ENCODE peak calls at places on chromosomes 2 and 18, in nine cellular contexts. One of them, this sample, is unnamed.

GRCh38 chr18:79396431-79397287 is 929 bp downstream of the NFATC1 start:
- DNase-seq in MM.1S: no peak
- DNase-seq in keratinocyte: no peak
- DNase-seq in Peyer's patch: peak; percentile 62
- DNase-seq in PC-9: no peak
- DNase-seq in heart left ventricle: peak; percentile 80
- DNase-seq in GM10248: peak; percentile 64
- DNase-seq in lung: peak; percentile 53
- DNase-seq in tibial artery: peak; percentile 82
- DNase-seq in this sample: peak; percentile 50

GRCh38 chr2:38546585-38546984 is 56.1 kb downstream of the HNRNPLL start:
- DNase-seq in MM.1S: no peak
- DNase-seq in keratinocyte: no peak
- DNase-seq in Peyer's patch: no peak
- DNase-seq in PC-9: no peak
- DNase-seq in heart left ventricle: no peak
- DNase-seq in GM10248: no peak
- DNase-seq in lung: no peak
- DNase-seq in tibial artery: no peak
- DNase-seq in this sample: no peak

GRCh38 chr2:121650554-121650930 is 1.3 kb upstream of the CLASP1 start:
- DNase-seq in MM.1S: peak; percentile 61
- DNase-seq in keratinocyte: no peak
- DNase-seq in Peyer's patch: no peak
- DNase-seq in PC-9: peak; percentile 2
- DNase-seq in heart left ventricle: no peak
- DNase-seq in GM10248: peak; percentile 20
- DNase-seq in lung: no peak
- DNase-seq in tibial artery: no peak
- DNase-seq in this sample: no peak

GRCh38 chr2:167188596-167188967 is 300.3 kb downstream of the XIRP2 start:
- DNase-seq in MM.1S: no peak
- DNase-seq in keratinocyte: no peak
- DNase-seq in Peyer's patch: no peak
- DNase-seq in PC-9: no peak
- DNase-seq in heart left ventricle: no peak
- DNase-seq in GM10248: no peak
- DNase-seq in lung: no peak
- DNase-seq in tibial artery: no peak
- DNase-seq in this sample: no peak

GRCh38 chr2:204860249-204860648 is 315.0 kb downstream of the PARD3B start:
- DNase-seq in MM.1S: no peak
- DNase-seq in keratinocyte: no peak
- DNase-seq in Peyer's patch: no peak
- DNase-seq in PC-9: no peak
- DNase-seq in heart left ventricle: no peak
- DNase-seq in GM10248: no peak
- DNase-seq in lung: no peak
- DNase-seq in tibial artery: no peak
- DNase-seq in this sample: no peak

GRCh38 chr18:58336605-58337004 is 292.3 kb downstream of the ALPK2 start:
- DNase-seq in MM.1S: no peak
- DNase-seq in keratinocyte: no peak
- DNase-seq in Peyer's patch: no peak
- DNase-seq in PC-9: no peak
- DNase-seq in heart left ventricle: no peak
- DNase-seq in GM10248: no peak
- DNase-seq in lung: no peak
- DNase-seq in tibial artery: no peak
- DNase-seq in this sample: no peak

GRCh38 chr2:41879367-41879871 is 168.4 kb upstream of the PKDCC start:
- DNase-seq in MM.1S: no peak
- DNase-seq in keratinocyte: no peak
- DNase-seq in Peyer's patch: no peak
- DNase-seq in PC-9: no peak
- DNase-seq in heart left ventricle: no peak
- DNase-seq in GM10248: no peak
- DNase-seq in lung: no peak
- DNase-seq in tibial artery: no peak
- DNase-seq in this sample: no peak

GRCh38 chr2:218959761-218960195 is 312 bp downstream of the CDK5R2 start:
- DNase-seq in MM.1S: no peak
- DNase-seq in keratinocyte: no peak
- DNase-seq in Peyer's patch: no peak
- DNase-seq in PC-9: no peak
- DNase-seq in heart left ventricle: no peak
- DNase-seq in GM10248: peak; percentile 32
- DNase-seq in lung: no peak
- DNase-seq in tibial artery: no peak
- DNase-seq in this sample: no peak

GRCh38 chr2:240911641-240912265 is 5.6 kb downstream of the CROCC2 start:
- DNase-seq in MM.1S: no peak
- DNase-seq in keratinocyte: no peak
- DNase-seq in Peyer's patch: no peak
- DNase-seq in PC-9: no peak
- DNase-seq in heart left ventricle: no peak
- DNase-seq in GM10248: no peak
- DNase-seq in lung: no peak
- DNase-seq in tibial artery: no peak
- DNase-seq in this sample: no peak

GRCh38 chr2:192148241-192148619 is 46.5 kb downstream of the TMEFF2 start:
- DNase-seq in MM.1S: no peak
- DNase-seq in keratinocyte: no peak
- DNase-seq in Peyer's patch: no peak
- DNase-seq in PC-9: no peak
- DNase-seq in heart left ventricle: no peak
- DNase-seq in GM10248: no peak
- DNase-seq in lung: no peak
- DNase-seq in tibial artery: no peak
- DNase-seq in this sample: no peak

GRCh38 chr18:10455726-10456453 is 1.5 kb downstream of the APCDD1 start:
- DNase-seq in MM.1S: no peak
- DNase-seq in keratinocyte: no peak
- DNase-seq in Peyer's patch: no peak
- DNase-seq in PC-9: no peak
- DNase-seq in heart left ventricle: no peak
- DNase-seq in GM10248: no peak
- DNase-seq in lung: no peak
- DNase-seq in tibial artery: no peak
- DNase-seq in this sample: no peak

GRCh38 chr2:226030369-226031077 is 631.0 kb downstream of the NYAP2 start:
- DNase-seq in MM.1S: peak; percentile 42
- DNase-seq in keratinocyte: no peak
- DNase-seq in Peyer's patch: no peak
- DNase-seq in PC-9: no peak
- DNase-seq in heart left ventricle: no peak
- DNase-seq in GM10248: peak; percentile 10
- DNase-seq in lung: no peak
- DNase-seq in tibial artery: no peak
- DNase-seq in this sample: no peak

GRCh38 chr2:174607989-174608865 is 10.6 kb upstream of the WIPF1 start:
- DNase-seq in MM.1S: peak; percentile 86
- DNase-seq in keratinocyte: no peak
- DNase-seq in Peyer's patch: no peak
- DNase-seq in PC-9: no peak
- DNase-seq in heart left ventricle: no peak
- DNase-seq in GM10248: peak; percentile 40
- DNase-seq in lung: no peak
- DNase-seq in tibial artery: no peak
- DNase-seq in this sample: no peak

GRCh38 chr2:235034270-235035135 is 82.7 kb downstream of the SH3BP4 start:
- DNase-seq in MM.1S: no peak
- DNase-seq in keratinocyte: no peak
- DNase-seq in Peyer's patch: no peak
- DNase-seq in PC-9: no peak
- DNase-seq in heart left ventricle: no peak
- DNase-seq in GM10248: no peak
- DNase-seq in lung: no peak
- DNase-seq in tibial artery: no peak
- DNase-seq in this sample: no peak

GRCh38 chr2:212384027-212384426 is 154.6 kb downstream of the ERBB4 start:
- DNase-seq in MM.1S: no peak
- DNase-seq in keratinocyte: no peak
- DNase-seq in Peyer's patch: no peak
- DNase-seq in PC-9: no peak
- DNase-seq in heart left ventricle: no peak
- DNase-seq in GM10248: no peak
- DNase-seq in lung: no peak
- DNase-seq in tibial artery: no peak
- DNase-seq in this sample: no peak

GRCh38 chr2:177169810-177170514 is 42.6 kb upstream of the HNRNPA3 start:
- DNase-seq in MM.1S: peak; percentile 90
- DNase-seq in keratinocyte: peak; percentile 95
- DNase-seq in Peyer's patch: no peak
- DNase-seq in PC-9: peak; percentile 92
- DNase-seq in heart left ventricle: no peak
- DNase-seq in GM10248: peak; percentile 47
- DNase-seq in lung: peak; percentile 75
- DNase-seq in tibial artery: no peak
- DNase-seq in this sample: peak; percentile 51

GRCh38 chr18:13323186-13323585 is 104.6 kb downstream of the LDLRAD4 start:
- DNase-seq in MM.1S: no peak
- DNase-seq in keratinocyte: no peak
- DNase-seq in Peyer's patch: no peak
- DNase-seq in PC-9: no peak
- DNase-seq in heart left ventricle: no peak
- DNase-seq in GM10248: no peak
- DNase-seq in lung: no peak
- DNase-seq in tibial artery: no peak
- DNase-seq in this sample: no peak

GRCh38 chr2:71462641-71463341 is 9.4 kb downstream of the DYSF start:
- DNase-seq in MM.1S: no peak
- DNase-seq in keratinocyte: no peak
- DNase-seq in Peyer's patch: peak; percentile 33
- DNase-seq in PC-9: no peak
- DNase-seq in heart left ventricle: no peak
- DNase-seq in GM10248: no peak
- DNase-seq in lung: no peak
- DNase-seq in tibial artery: no peak
- DNase-seq in this sample: no peak

GRCh38 chr18:54911551-54911950 is 47.7 kb downstream of the CCDC68 start:
- DNase-seq in MM.1S: no peak
- DNase-seq in keratinocyte: no peak
- DNase-seq in Peyer's patch: no peak
- DNase-seq in PC-9: no peak
- DNase-seq in heart left ventricle: no peak
- DNase-seq in GM10248: no peak
- DNase-seq in lung: no peak
- DNase-seq in tibial artery: no peak
- DNase-seq in this sample: no peak
- TF ChIP-seq CTCF in MM.1S: no peak
- TF ChIP-seq CTCF in keratinocyte: no peak
- TF ChIP-seq CTCF in Peyer's patch: no peak
- TF ChIP-seq CTCF in PC-9: no peak
- TF ChIP-seq CTCF in heart left ventricle: no peak
- TF ChIP-seq CTCF in GM10248: no peak
- TF ChIP-seq CTCF in lung: no peak
- TF ChIP-seq CTCF in tibial artery: no peak
- TF ChIP-seq CTCF in this sample: no peak

DNA sequence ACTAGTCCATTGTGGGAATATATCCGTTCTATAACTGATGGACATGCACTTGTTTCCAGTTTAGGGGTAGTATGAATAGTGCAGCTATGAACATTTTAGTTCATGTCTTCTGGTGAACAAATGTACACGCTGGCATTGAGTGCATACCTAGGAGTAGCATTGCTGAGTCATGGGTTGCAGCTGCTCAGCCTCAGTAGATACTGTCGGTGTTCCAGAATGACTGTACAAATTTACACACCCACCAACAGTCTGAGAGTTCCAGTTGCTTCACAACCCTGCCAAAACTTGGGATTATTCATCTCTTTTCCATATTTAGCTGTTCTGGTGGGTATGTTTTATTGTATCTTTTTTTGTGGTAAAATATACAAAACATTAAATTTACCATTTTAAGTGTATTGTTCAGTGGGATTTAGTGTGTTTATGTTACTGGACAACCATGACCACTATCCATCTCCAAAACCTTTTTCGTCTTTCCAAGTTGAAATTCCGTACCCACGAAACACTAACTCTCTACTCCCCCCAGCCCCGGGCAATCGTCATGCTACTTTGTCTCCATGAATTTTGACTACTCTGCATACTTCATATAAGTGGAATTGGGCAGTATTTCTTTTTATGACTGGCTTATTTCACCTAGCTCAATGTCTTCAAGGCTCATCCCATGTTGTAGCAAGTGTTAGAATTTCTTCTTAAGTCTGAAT is 281.0 kb downstream of the PRKCE start:
- DNase-seq in MM.1S: no peak
- DNase-seq in keratinocyte: peak; percentile 41
- DNase-seq in Peyer's patch: no peak
- DNase-seq in PC-9: no peak
- DNase-seq in heart left ventricle: no peak
- DNase-seq in GM10248: no peak
- DNase-seq in lung: no peak
- DNase-seq in tibial artery: no peak
- DNase-seq in this sample: no peak
- TF ChIP-seq CTCF in MM.1S: no peak
- TF ChIP-seq CTCF in keratinocyte: no peak
- TF ChIP-seq CTCF in Peyer's patch: no peak
- TF ChIP-seq CTCF in PC-9: no peak
- TF ChIP-seq CTCF in heart left ventricle: no peak
- TF ChIP-seq CTCF in GM10248: no peak
- TF ChIP-seq CTCF in lung: no peak
- TF ChIP-seq CTCF in tibial artery: no peak
- TF ChIP-seq CTCF in this sample: no peak

DNA sequence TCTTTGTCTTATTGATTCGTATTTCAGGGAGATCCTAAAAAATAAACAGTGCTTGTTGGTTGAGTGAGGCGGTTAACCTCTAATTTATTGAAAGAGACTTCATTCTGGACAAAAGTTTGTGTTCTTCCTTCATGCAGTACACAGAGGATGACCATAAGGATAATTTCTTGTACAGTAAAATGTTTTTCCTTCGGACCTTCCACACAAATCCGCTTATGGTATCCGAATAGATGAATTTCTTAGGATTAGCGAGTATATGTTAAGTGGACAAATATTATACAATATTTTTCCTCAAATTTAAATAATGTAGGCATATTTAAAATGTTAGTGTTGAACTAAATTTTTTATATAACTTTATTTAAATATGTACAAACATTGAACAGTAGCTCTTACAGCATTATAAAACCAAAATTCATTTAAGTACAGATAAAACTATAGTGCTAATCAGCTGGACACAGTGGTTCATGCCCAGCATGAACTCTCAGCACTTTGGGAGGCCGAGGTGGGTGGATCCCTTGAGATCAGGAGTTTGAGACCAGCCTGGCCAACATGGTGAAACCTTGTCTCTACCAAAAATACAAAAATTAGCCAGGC is 84.4 kb downstream of the LPIN1 start:
- DNase-seq in MM.1S: no peak
- DNase-seq in keratinocyte: no peak
- DNase-seq in Peyer's patch: no peak
- DNase-seq in PC-9: no peak
- DNase-seq in heart left ventricle: no peak
- DNase-seq in GM10248: no peak
- DNase-seq in lung: no peak
- DNase-seq in tibial artery: no peak
- DNase-seq in this sample: no peak
- TF ChIP-seq CTCF in MM.1S: no peak
- TF ChIP-seq CTCF in keratinocyte: no peak
- TF ChIP-seq CTCF in Peyer's patch: no peak
- TF ChIP-seq CTCF in PC-9: no peak
- TF ChIP-seq CTCF in heart left ventricle: no peak
- TF ChIP-seq CTCF in GM10248: no peak
- TF ChIP-seq CTCF in lung: no peak
- TF ChIP-seq CTCF in tibial artery: no peak
- TF ChIP-seq CTCF in this sample: no peak

GRCh38 chr2:11022064-11022463 is 110.3 kb downstream of the KCNF1 start:
- DNase-seq in MM.1S: no peak
- DNase-seq in keratinocyte: no peak
- DNase-seq in Peyer's patch: no peak
- DNase-seq in PC-9: no peak
- DNase-seq in heart left ventricle: no peak
- DNase-seq in GM10248: no peak
- DNase-seq in lung: no peak
- DNase-seq in tibial artery: no peak
- DNase-seq in this sample: no peak
- TF ChIP-seq CTCF in MM.1S: no peak
- TF ChIP-seq CTCF in keratinocyte: no peak
- TF ChIP-seq CTCF in Peyer's patch: no peak
- TF ChIP-seq CTCF in PC-9: no peak
- TF ChIP-seq CTCF in heart left ventricle: no peak
- TF ChIP-seq CTCF in GM10248: no peak
- TF ChIP-seq CTCF in lung: no peak
- TF ChIP-seq CTCF in tibial artery: no peak
- TF ChIP-seq CTCF in this sample: no peak